ENCODE peak calls at places on chromosomes 5 and 9, in seven cellular contexts. One of them, this sample, is unnamed.

GRCh38 chr5:1867815-1868143 is 14.9 kb downstream of the IRX4 start:
- DNase-seq in fibroblast of lung: no peak
- DNase-seq in heart left ventricle: no peak
- DNase-seq in cardiac fibroblast: no peak
- DNase-seq in CD8-positive, alpha-beta T cell: no peak
- DNase-seq in PC-3: no peak
- DNase-seq in spleen: no peak
- DNase-seq in this sample: no peak

GRCh38 chr5:103624748-103625147 is 62.2 kb upstream of the NUDT12 start:
- DNase-seq in fibroblast of lung: peak
- DNase-seq in heart left ventricle: no peak
- DNase-seq in cardiac fibroblast: peak
- DNase-seq in CD8-positive, alpha-beta T cell: no peak
- DNase-seq in PC-3: peak
- DNase-seq in spleen: no peak
- DNase-seq in this sample: peak

GRCh38 chr5:141439411-141440141 is 9.3 kb downstream of the PCDHGA12 start:
- DNase-seq in fibroblast of lung: peak
- DNase-seq in heart left ventricle: peak
- DNase-seq in cardiac fibroblast: no peak
- DNase-seq in CD8-positive, alpha-beta T cell: no peak
- DNase-seq in PC-3: no peak
- DNase-seq in spleen: no peak
- DNase-seq in this sample: no peak

GRCh38 chr5:40041452-40041851 is 616.7 kb upstream of the DAB2 start:
- DNase-seq in fibroblast of lung: no peak
- DNase-seq in heart left ventricle: no peak
- DNase-seq in cardiac fibroblast: no peak
- DNase-seq in CD8-positive, alpha-beta T cell: no peak
- DNase-seq in PC-3: peak
- DNase-seq in spleen: no peak
- DNase-seq in this sample: peak

GRCh38 chr5:77129386-77129785 is 42.3 kb upstream of the ZBED3 start:
- DNase-seq in fibroblast of lung: no peak
- DNase-seq in heart left ventricle: no peak
- DNase-seq in cardiac fibroblast: peak
- DNase-seq in CD8-positive, alpha-beta T cell: no peak
- DNase-seq in PC-3: peak
- DNase-seq in spleen: no peak
- DNase-seq in this sample: peak

GRCh38 chr5:76169536-76169935 is 86.4 kb downstream of the SV2C start:
- DNase-seq in fibroblast of lung: no peak
- DNase-seq in heart left ventricle: no peak
- DNase-seq in cardiac fibroblast: no peak
- DNase-seq in CD8-positive, alpha-beta T cell: no peak
- DNase-seq in PC-3: no peak
- DNase-seq in spleen: no peak
- DNase-seq in this sample: no peak

GRCh38 chr5:171997011-171997410 is 9.4 kb downstream of the FBXW11 start:
- DNase-seq in fibroblast of lung: no peak
- DNase-seq in heart left ventricle: no peak
- DNase-seq in cardiac fibroblast: no peak
- DNase-seq in CD8-positive, alpha-beta T cell: no peak
- DNase-seq in PC-3: peak
- DNase-seq in spleen: no peak
- DNase-seq in this sample: no peak

GRCh38 chr9:88754452-88754851 is 219.5 kb downstream of the NXNL2 start:
- DNase-seq in fibroblast of lung: no peak
- DNase-seq in heart left ventricle: no peak
- DNase-seq in cardiac fibroblast: no peak
- DNase-seq in CD8-positive, alpha-beta T cell: no peak
- DNase-seq in PC-3: no peak
- DNase-seq in spleen: peak
- DNase-seq in this sample: no peak

GRCh38 chr9:115952667-115953316 is 200.8 kb upstream of the PAPPA start:
- DNase-seq in fibroblast of lung: peak
- DNase-seq in heart left ventricle: no peak
- DNase-seq in cardiac fibroblast: peak
- DNase-seq in CD8-positive, alpha-beta T cell: no peak
- DNase-seq in PC-3: peak
- DNase-seq in spleen: no peak
- DNase-seq in this sample: peak

GRCh38 chr9:128675382-128675781 is 13.6 kb upstream of the SET start:
- DNase-seq in fibroblast of lung: no peak
- DNase-seq in heart left ventricle: no peak
- DNase-seq in cardiac fibroblast: no peak
- DNase-seq in CD8-positive, alpha-beta T cell: no peak
- DNase-seq in PC-3: no peak
- DNase-seq in spleen: no peak
- DNase-seq in this sample: no peak

GRCh38 chr9:128683340-128684064 is 5.5 kb upstream of the SET start:
- DNase-seq in fibroblast of lung: peak
- DNase-seq in heart left ventricle: peak
- DNase-seq in cardiac fibroblast: peak
- DNase-seq in CD8-positive, alpha-beta T cell: peak
- DNase-seq in PC-3: peak
- DNase-seq in spleen: peak
- DNase-seq in this sample: peak

GRCh38 chr9:128677787-128678186 is 11.2 kb upstream of the SET start:
- DNase-seq in fibroblast of lung: no peak
- DNase-seq in heart left ventricle: no peak
- DNase-seq in cardiac fibroblast: no peak
- DNase-seq in CD8-positive, alpha-beta T cell: no peak
- DNase-seq in PC-3: no peak
- DNase-seq in spleen: no peak
- DNase-seq in this sample: no peak
- H3K4me3 ChIP-seq in fibroblast of lung: no peak
- H3K4me3 ChIP-seq in heart left ventricle: no peak
- H3K4me3 ChIP-seq in cardiac fibroblast: no peak
- H3K4me3 ChIP-seq in CD8-positive, alpha-beta T cell: no peak
- H3K4me3 ChIP-seq in PC-3: no peak
- H3K4me3 ChIP-seq in spleen: no peak
- H3K4me3 ChIP-seq in this sample: no peak

DNA sequence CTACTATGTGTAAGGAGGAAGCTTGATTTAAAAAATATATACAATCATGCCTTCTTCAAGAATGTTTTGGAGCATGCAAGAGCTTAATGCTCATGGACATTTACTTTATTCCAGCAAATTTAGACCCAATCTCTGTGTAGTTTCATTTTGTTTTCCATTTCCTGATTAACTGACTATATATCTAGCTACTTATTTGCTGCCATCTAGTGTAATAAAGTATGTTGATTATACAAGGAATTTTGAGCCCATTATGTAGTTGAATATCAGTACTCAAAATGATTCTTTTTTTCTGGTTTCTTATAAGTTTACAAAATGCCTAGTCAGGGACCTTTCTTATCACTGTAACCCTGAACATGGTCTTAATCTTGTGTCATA is 100.0 kb upstream of the CCDC152 start:
- DNase-seq in fibroblast of lung: no peak
- DNase-seq in heart left ventricle: no peak
- DNase-seq in cardiac fibroblast: peak
- DNase-seq in CD8-positive, alpha-beta T cell: no peak
- DNase-seq in PC-3: peak
- DNase-seq in spleen: no peak
- DNase-seq in this sample: no peak
- TF ChIP-seq CTCF in fibroblast of lung: no peak
- TF ChIP-seq CTCF in heart left ventricle: peak
- TF ChIP-seq CTCF in cardiac fibroblast: no peak
- TF ChIP-seq CTCF in CD8-positive, alpha-beta T cell: no peak
- TF ChIP-seq CTCF in PC-3: peak
- TF ChIP-seq CTCF in spleen: no peak
- TF ChIP-seq CTCF in this sample: no peak

GRCh38 chr9:122099271-122099869 is 6.3 kb upstream of the TTLL11 start:
- DNase-seq in fibroblast of lung: peak
- DNase-seq in heart left ventricle: peak
- DNase-seq in cardiac fibroblast: peak
- DNase-seq in CD8-positive, alpha-beta T cell: peak
- DNase-seq in PC-3: peak
- DNase-seq in spleen: peak
- DNase-seq in this sample: peak
- H3K4me3 ChIP-seq in fibroblast of lung: no peak
- H3K4me3 ChIP-seq in heart left ventricle: no peak
- H3K4me3 ChIP-seq in cardiac fibroblast: no peak
- H3K4me3 ChIP-seq in CD8-positive, alpha-beta T cell: no peak
- H3K4me3 ChIP-seq in PC-3: peak
- H3K4me3 ChIP-seq in spleen: no peak
- H3K4me3 ChIP-seq in this sample: no peak

DNA sequence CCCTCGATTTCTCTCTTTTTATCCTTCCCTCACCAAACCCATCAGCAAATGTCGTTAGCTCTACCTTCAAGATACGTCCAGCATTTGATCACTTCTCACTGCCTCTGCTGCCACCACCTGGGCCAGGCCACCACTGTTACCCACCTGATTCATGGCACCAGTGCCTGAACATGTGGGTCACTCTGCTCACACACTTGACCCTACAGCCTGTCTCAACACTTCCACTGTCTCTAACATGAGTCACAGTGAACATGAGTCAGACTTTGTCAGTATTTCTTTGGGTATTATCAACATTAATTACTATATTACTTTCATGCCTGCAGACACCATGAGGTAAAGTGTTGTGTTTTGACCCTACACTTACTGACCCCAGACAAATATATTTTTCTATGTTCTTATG is 19.6 kb downstream of the SLC24A2 start:
- DNase-seq in fibroblast of lung: no peak
- DNase-seq in heart left ventricle: no peak
- DNase-seq in cardiac fibroblast: no peak
- DNase-seq in CD8-positive, alpha-beta T cell: no peak
- DNase-seq in PC-3: no peak
- DNase-seq in spleen: no peak
- DNase-seq in this sample: no peak
- TF ChIP-seq CTCF in fibroblast of lung: no peak
- TF ChIP-seq CTCF in heart left ventricle: no peak
- TF ChIP-seq CTCF in cardiac fibroblast: no peak
- TF ChIP-seq CTCF in CD8-positive, alpha-beta T cell: no peak
- TF ChIP-seq CTCF in PC-3: no peak
- TF ChIP-seq CTCF in spleen: no peak
- TF ChIP-seq CTCF in this sample: no peak

DNA sequence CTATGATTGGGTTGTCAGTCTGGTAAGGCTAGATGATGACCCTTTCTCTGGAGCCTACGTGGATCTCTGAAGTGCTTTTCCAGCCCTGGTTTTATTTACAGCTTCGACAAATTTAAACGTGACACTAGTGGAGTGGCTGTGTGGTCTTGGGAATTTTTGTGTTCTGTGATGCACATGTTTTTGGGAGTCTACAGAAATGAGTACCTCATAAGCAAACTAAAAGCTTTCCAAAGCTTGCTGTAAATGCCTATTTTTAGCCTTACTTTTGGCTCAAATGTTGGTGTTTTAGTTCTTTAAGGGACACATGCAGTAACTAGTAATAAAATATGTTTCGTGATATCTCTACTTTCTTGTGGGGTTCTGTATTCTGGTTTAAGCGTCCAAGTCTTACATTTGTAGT is 3.3 kb downstream of the LARP1 start:
- DNase-seq in fibroblast of lung: no peak
- DNase-seq in heart left ventricle: no peak
- DNase-seq in cardiac fibroblast: no peak
- DNase-seq in CD8-positive, alpha-beta T cell: no peak
- DNase-seq in PC-3: no peak
- DNase-seq in spleen: no peak
- DNase-seq in this sample: no peak
- H3K4me3 ChIP-seq in fibroblast of lung: peak
- H3K4me3 ChIP-seq in heart left ventricle: peak
- H3K4me3 ChIP-seq in cardiac fibroblast: peak
- H3K4me3 ChIP-seq in CD8-positive, alpha-beta T cell: peak
- H3K4me3 ChIP-seq in PC-3: peak
- H3K4me3 ChIP-seq in spleen: no peak
- H3K4me3 ChIP-seq in this sample: peak

GRCh38 chr9:75644649-75645048 is 245.8 kb upstream of the PCSK5 start:
- DNase-seq in fibroblast of lung: no peak
- DNase-seq in heart left ventricle: no peak
- DNase-seq in cardiac fibroblast: no peak
- DNase-seq in CD8-positive, alpha-beta T cell: no peak
- DNase-seq in PC-3: no peak
- DNase-seq in spleen: no peak
- DNase-seq in this sample: no peak

GRCh38 chr9:75653335-75653734 is 237.1 kb upstream of the PCSK5 start:
- DNase-seq in fibroblast of lung: no peak
- DNase-seq in heart left ventricle: no peak
- DNase-seq in cardiac fibroblast: no peak
- DNase-seq in CD8-positive, alpha-beta T cell: no peak
- DNase-seq in PC-3: no peak
- DNase-seq in spleen: no peak
- DNase-seq in this sample: no peak

GRCh38 chr9:75648021-75648420 is 242.5 kb upstream of the PCSK5 start:
- DNase-seq in fibroblast of lung: no peak
- DNase-seq in heart left ventricle: no peak
- DNase-seq in cardiac fibroblast: no peak
- DNase-seq in CD8-positive, alpha-beta T cell: no peak
- DNase-seq in PC-3: no peak
- DNase-seq in spleen: no peak
- DNase-seq in this sample: no peak

GRCh38 chr9:75651709-75652108 is 238.8 kb upstream of the PCSK5 start:
- DNase-seq in fibroblast of lung: no peak
- DNase-seq in heart left ventricle: no peak
- DNase-seq in cardiac fibroblast: no peak
- DNase-seq in CD8-positive, alpha-beta T cell: no peak
- DNase-seq in PC-3: no peak
- DNase-seq in spleen: no peak
- DNase-seq in this sample: no peak

DNA sequence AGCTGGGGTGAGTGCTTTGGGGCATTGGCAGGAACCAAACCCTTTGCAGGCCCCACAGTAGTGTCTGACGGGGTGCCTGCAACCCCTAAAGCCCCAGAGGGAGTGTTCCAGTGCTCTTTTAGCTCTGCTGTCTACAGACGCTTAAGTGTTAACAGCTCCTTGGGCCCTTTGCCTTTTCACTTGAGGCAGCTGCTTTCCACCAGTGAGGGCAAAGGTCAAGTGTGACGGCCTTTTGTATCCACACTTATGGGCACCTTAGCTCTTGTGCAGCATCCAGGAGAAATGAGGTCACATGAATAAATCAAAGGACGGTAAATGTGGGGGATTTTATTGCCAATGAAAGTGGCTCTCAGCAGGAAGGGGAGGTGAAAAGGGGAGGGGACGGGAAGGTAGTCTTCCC is 241.4 kb upstream of the PCSK5 start:
- DNase-seq in fibroblast of lung: no peak
- DNase-seq in heart left ventricle: no peak
- DNase-seq in cardiac fibroblast: no peak
- DNase-seq in CD8-positive, alpha-beta T cell: no peak
- DNase-seq in PC-3: no peak
- DNase-seq in spleen: no peak
- DNase-seq in this sample: no peak
- TF ChIP-seq CTCF in fibroblast of lung: no peak
- TF ChIP-seq CTCF in heart left ventricle: no peak
- TF ChIP-seq CTCF in cardiac fibroblast: no peak
- TF ChIP-seq CTCF in CD8-positive, alpha-beta T cell: no peak
- TF ChIP-seq CTCF in PC-3: no peak
- TF ChIP-seq CTCF in spleen: no peak
- TF ChIP-seq CTCF in this sample: no peak